ENCODE peak calls at places on chromosomes 11 and 22, in five cellular contexts. Q, B, M, P and X are unnamed samples.

GRCh38 chr11:68302256-68303054 is 9.9 kb upstream of the LRP5 start:
- DNase-seq in Q (no peak), B (no peak), M (peak; percentile 81), P (peak; percentile 12), X (peak; percentile 37)

GRCh38 chr22:39153220-39153860 is 860 bp upstream of the CBX7 start:
- DNase-seq in Q (no peak), B (peak; percentile 38), M (no peak), P (no peak), X (no peak)

GRCh38 chr22:48902001-48902869 is 925.4 kb downstream of the BRD1 start:
- DNase-seq in Q (no peak), B (no peak), M (no peak), P (no peak), X (no peak)

GRCh38 chr11:65414776-65415498 is 7.7 kb upstream of the NEAT1 start:
- DNase-seq in Q (no peak), B (no peak), M (peak; percentile 25), P (peak; percentile 21), X (no peak)

GRCh38 chr22:48895341-48895740 is 932.3 kb downstream of the BRD1 start:
- DNase-seq in Q (no peak), B (no peak), M (no peak), P (no peak), X (no peak)

GRCh38 chr11:24163146-24163545 is 333.7 kb upstream of the LUZP2 start:
- DNase-seq in Q (no peak), B (no peak), M (no peak), P (no peak), X (peak; percentile 75)

GRCh38 chr11:2777871-2778629 is 78.3 kb upstream of the KCNQ1OT1 start:
- DNase-seq in Q (peak; percentile 28), B (no peak), M (peak; percentile 35), P (no peak), X (no peak)

GRCh38 chr11:59025097-59025496 is 61.0 kb upstream of the GLYATL1B start:
- DNase-seq in Q (no peak), B (no peak), M (no peak), P (no peak), X (no peak)

GRCh38 chr11:113332638-113333329 is 18.4 kb downstream of the TTC12 start:
- DNase-seq in Q (no peak), B (no peak), M (no peak), P (no peak), X (no peak)

GRCh38 chr11:79366218-79366617 is 74.6 kb downstream of the TENM4 start:
- DNase-seq in Q (no peak), B (no peak), M (no peak), P (no peak), X (no peak)

GRCh38 chr11:64173616-64174355 is 7.9 kb upstream of the MACROD1 start:
- DNase-seq in Q (no peak), B (no peak), M (no peak), P (peak; percentile 30), X (peak; percentile 32)

GRCh38 chr11:64178203-64178602 is 7.8 kb upstream of the STIP1 start:
- DNase-seq in Q (no peak), B (no peak), M (no peak), P (no peak), X (no peak)

GRCh38 chr11:64180871-64181270 is 5.1 kb upstream of the STIP1 start:
- DNase-seq in Q (no peak), B (no peak), M (no peak), P (no peak), X (no peak)

GRCh38 chr11:64179221-64179620 is 6.8 kb upstream of the STIP1 start:
- DNase-seq in Q (no peak), B (no peak), M (no peak), P (no peak), X (no peak)

DNA sequence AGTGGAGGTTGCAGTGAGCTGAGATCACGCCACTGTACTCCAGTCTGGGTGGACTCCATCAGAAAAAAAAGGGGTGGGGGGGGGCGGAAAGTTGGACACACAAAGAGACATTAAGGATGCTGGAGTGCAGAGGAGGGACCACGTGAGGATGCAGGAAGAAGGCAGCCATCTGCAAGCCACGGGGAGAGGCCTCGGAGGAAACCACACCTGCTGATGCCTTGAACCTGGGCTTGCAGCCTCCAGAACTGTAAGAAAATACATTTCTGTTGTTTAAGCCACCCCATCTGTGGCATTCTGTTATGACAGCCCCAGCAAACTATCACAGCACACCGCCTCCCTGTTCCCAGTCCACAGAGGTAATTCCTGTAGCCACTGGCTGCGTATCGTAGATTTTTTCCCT is 9.2 kb upstream of the STIP1 start:
- DNase-seq in Q (no peak), B (no peak), M (no peak), P (no peak), X (no peak)
- TF ChIP-seq CTCF in Q (no peak), B (no peak), M (no peak), P (no peak), X (no peak)

GRCh38 chr11:21470521-21470920 is 722.4 kb upstream of the ANO5 start:
- DNase-seq in Q (no peak), B (no peak), M (no peak), P (no peak), X (no peak)
- TF ChIP-seq CTCF in Q (no peak), B (no peak), M (no peak), P (no peak), X (no peak)

DNA sequence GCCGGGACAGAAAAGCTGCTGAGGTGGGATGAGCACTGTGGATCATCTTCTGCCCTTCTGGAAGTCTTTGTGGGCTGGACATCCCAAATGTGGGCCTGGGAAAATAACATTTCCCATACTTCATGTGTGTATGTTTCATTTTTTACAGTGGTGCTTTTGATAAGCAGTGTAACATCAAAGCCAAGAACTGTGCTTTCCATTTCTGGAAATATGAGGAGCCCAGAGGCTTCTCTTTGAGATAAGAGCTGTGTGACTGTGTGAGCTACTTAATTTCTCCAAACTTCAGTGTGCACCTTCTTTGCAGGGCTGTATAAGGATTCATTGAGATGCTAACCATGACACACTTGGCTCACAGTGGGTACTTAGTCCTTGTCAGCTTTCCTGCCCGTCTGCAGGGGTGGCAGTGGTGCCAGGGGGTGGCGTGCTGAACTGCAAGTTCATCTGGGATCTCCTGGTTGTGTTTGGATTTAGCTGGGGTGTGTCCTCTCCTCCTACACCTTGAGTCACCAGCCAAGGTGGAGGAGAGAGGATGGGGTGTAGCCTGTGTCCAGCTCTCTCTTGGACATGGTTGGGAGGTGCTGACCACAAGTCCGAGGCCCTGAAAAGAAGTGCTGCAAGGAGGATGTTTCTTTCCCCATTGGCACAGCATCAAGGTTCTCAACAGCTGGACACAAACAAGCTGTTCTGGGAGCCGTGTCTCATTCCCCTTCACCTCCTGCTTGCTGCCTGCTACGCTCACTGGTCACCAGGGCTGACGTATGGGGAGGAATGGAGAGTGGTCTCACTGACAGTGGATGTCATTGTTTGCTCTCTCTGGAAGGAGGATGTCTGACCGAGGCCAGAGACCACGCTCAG is 139.4 kb downstream of the TEAD1 start:
- DNase-seq in Q (no peak), B (no peak), M (no peak), P (peak; percentile 89), X (peak; percentile 34)
- TF ChIP-seq CTCF in Q (no peak), B (no peak), M (no peak), P (no peak), X (no peak)

GRCh38 chr22:37552560-37553163 is 7.6 kb upstream of the CDC42EP1 start:
- DNase-seq in Q (no peak), B (peak; percentile 94), M (no peak), P (peak; percentile 71), X (peak; percentile 21)

GRCh38 chr22:37546436-37547248 is 13.6 kb upstream of the CDC42EP1 start:
- DNase-seq in Q (no peak), B (peak; percentile 70), M (peak; percentile 61), P (peak; percentile 89), X (peak; percentile 50)

GRCh38 chr22:37551981-37552380 is 8.3 kb upstream of the CDC42EP1 start:
- DNase-seq in Q (no peak), B (peak; percentile 56), M (no peak), P (no peak), X (no peak)

GRCh38 chr22:37547249-37547741 is 13.0 kb upstream of the CDC42EP1 start:
- DNase-seq in Q (no peak), B (no peak), M (no peak), P (peak; percentile 49), X (no peak)

GRCh38 chr22:37549704-37550059 is 10.6 kb upstream of the CDC42EP1 start:
- DNase-seq in Q (no peak), B (peak; percentile 40), M (no peak), P (peak; percentile 73), X (peak; percentile 53)
- TF ChIP-seq CTCF in Q (no peak), B (peak; percentile 15), M (no peak), P (peak; percentile 61), X (peak; percentile 59)

GRCh38 chr22:31040542-31041398 is 40.3 kb upstream of the SMTN start:
- DNase-seq in Q (no peak), B (no peak), M (no peak), P (no peak), X (no peak)

GRCh38 chr22:31039393-31039792 is 41.7 kb upstream of the SMTN start:
- DNase-seq in Q (no peak), B (no peak), M (no peak), P (peak; percentile 75), X (peak; percentile 47)

GRCh38 chr22:31038686-31039085 is 42.4 kb upstream of the SMTN start:
- DNase-seq in Q (no peak), B (no peak), M (no peak), P (no peak), X (no peak)

DNA sequence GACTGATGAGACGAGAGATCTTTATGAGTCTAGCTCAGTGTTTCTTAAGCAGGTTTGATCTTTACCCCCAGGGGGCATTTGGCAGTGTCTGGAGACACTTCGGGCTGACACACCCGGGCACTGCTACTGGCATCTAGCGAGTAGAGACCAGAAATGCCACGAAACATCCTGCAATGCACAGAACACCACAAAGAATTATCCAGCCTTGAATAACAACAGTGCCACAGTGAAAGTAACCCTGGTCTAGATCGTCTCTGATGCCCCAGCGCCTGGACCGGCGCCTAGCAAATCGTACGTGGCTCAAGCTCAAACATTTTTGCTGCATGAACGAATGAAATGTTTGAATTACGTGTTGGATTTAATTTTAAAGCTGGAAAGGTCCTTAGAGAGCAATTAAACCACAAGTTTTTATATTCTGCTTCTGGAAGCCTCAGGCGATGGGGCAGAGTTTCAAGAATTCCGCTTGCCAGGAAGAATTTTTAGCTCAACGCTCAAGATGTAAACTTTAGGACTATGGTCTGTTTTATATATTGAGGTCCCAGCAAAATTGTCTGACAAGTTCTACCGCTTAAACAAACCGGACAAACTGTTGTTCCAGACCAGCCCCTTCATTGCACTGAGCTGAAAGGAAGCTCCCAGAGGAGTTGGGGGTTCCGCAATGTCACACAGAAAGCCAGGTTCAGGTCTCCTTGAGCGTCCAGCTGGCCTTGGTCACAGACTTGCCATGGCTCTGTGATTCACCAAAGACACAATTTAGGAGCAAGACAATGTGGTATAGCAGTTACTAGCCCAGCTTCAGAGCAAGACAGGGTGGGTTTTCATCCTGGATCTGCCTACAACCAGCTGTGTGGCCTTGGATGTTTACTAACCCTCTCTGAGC is 44.2 kb upstream of the SMTN start:
- DNase-seq in Q (no peak), B (no peak), M (peak; percentile 50), P (peak; percentile 77), X (peak; percentile 77)
- TF ChIP-seq CTCF in Q (no peak), B (no peak), M (no peak), P (no peak), X (peak; percentile 56)

DNA sequence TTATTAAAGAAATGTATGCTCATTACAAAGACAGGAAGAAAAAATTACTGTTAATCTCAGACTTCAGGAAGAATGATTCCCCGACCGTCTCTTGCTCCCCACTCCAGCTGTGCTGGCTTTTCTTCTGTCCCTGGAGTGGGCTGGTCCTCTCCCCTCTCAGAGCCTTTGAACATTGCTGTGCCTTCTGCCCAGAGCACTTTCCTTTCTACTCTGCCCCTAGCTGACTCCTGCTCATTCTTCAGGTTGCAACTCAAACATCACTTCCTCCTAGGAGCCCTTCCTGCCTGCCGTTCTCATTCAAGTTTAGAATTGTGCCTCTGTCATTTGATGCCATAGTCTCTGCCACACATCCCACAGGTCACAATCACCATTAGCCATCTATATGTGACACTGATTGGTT is 329.5 kb downstream of the MIAT start:
- DNase-seq in Q (no peak), B (peak; percentile 18), M (no peak), P (no peak), X (no peak)
- TF ChIP-seq CTCF in Q (no peak), B (no peak), M (no peak), P (no peak), X (no peak)

GRCh38 chr11:6568191-6568918 is 35.1 kb downstream of the RRP8 start:
- DNase-seq in Q (no peak), B (peak; percentile 68), M (no peak), P (peak; percentile 85), X (peak; percentile 18)
- TF ChIP-seq CTCF in Q (no peak), B (peak; percentile 19), M (no peak), P (no peak), X (peak; percentile 27)